ENCODE peak calls at places on chromosomes 11 and 22, in four cellular contexts. O is iris pigment epithelial cell, K is SK-N-SH, X is T-helper 9 cell. T is an unnamed sample.

GRCh38 chr11:1735271-1735670 is 15.1 kb downstream of the IFITM10 start:
- DNase-seq in O (no peak), K (no peak), X (no peak), T (peak; percentile 26)

GRCh38 chr22:40982482-40983385 is 31.6 kb downstream of the RBX1 start:
- DNase-seq in O (no peak), K (no peak), X (no peak), T (no peak)

GRCh38 chr22:26139320-26139719 is 29.9 kb upstream of the SEZ6L start:
- DNase-seq in O (no peak), K (peak; percentile 41), X (no peak), T (peak; percentile 32)

GRCh38 chr11:84993386-84993785 is 633.8 kb downstream of the DLG2 start:
- DNase-seq in O (peak; percentile 47), K (no peak), X (no peak), T (peak; percentile 3)

GRCh38 chr22:26172389-26172990 is 3.2 kb downstream of the SEZ6L start:
- DNase-seq in O (peak; percentile 27), K (peak; percentile 61), X (peak; percentile 2), T (peak; percentile 19)

GRCh38 chr11:78539566-78539965 is 35.1 kb downstream of the NARS2 start:
- DNase-seq in O (peak; percentile 51), K (no peak), X (no peak), T (no peak)

GRCh38 chr11:111310088-111310487 is 11.7 kb downstream of the POU2AF3 start:
- DNase-seq in O (no peak), K (no peak), X (no peak), T (no peak)

GRCh38 chr11:67083786-67084366 is 27.2 kb downstream of the RHOD start:
- DNase-seq in O (no peak), K (no peak), X (no peak), T (peak; percentile 63)

GRCh38 chr22:47694536-47694935 is 932.1 kb downstream of the TBC1D22A start:
- DNase-seq in O (no peak), K (no peak), X (no peak), T (no peak)

GRCh38 chr22:20465759-20466077 is 28.1 kb upstream of the SCARF2 start:
- DNase-seq in O (no peak), K (no peak), X (no peak), T (no peak)

GRCh38 chr11:107665016-107665415 is 46.8 kb downstream of the SLN start:
- DNase-seq in O (no peak), K (no peak), X (no peak), T (no peak)

GRCh38 chr22:41302016-41302767 is 867 bp downstream of the ZC3H7B start:
- DNase-seq in O (no peak), K (peak; percentile 80), X (no peak), T (no peak)

GRCh38 chr11:102458531-102458930 is 6.0 kb upstream of the TMEM123 start:
- DNase-seq in O (no peak), K (no peak), X (no peak), T (no peak)

GRCh38 chr11:34168642-34169051 is 63.2 kb downstream of the NAT10 start:
- DNase-seq in O (peak; percentile 25), K (no peak), X (no peak), T (no peak)

GRCh38 chr11:109422755-109423113 is 744 bp downstream of the C11orf87 start:
- DNase-seq in O (peak; percentile 20), K (peak; percentile 63), X (no peak), T (no peak)

GRCh38 chr11:29802522-29802921 is 214.3 kb downstream of the KCNA4 start:
- DNase-seq in O (no peak), K (no peak), X (no peak), T (no peak)

GRCh38 chr11:64924910-64925284 is 408 bp downstream of the PPP2R5B start:
- DNase-seq in O (no peak), K (peak; percentile 72), X (no peak), T (peak; percentile 38)

GRCh38 chr11:116887909-116888556 is 50.6 kb upstream of the APOA1 start:
- DNase-seq in O (peak; percentile 59), K (no peak), X (no peak), T (no peak)

GRCh38 chr11:45095691-45096010 is 50.8 kb upstream of the PRDM11 start:
- DNase-seq in O (no peak), K (no peak), X (no peak), T (no peak)

GRCh38 chr22:40597541-40598453 is 38.7 kb downstream of the MRTFA start:
- DNase-seq in O (peak; percentile 30), K (no peak), X (no peak), T (peak; percentile 13)

GRCh38 chr22:29044657-29045176 is 16.9 kb downstream of the C22orf31 start:
- DNase-seq in O (peak; percentile 92), K (no peak), X (no peak), T (peak; percentile 83)

GRCh38 chr22:46684706-46685105 is 53.3 kb downstream of the CERK start:
- DNase-seq in O (no peak), K (no peak), X (no peak), T (no peak)

GRCh38 chr11:62958547-62959071 is 26.2 kb downstream of the SLC22A6 start:
- DNase-seq in O (peak; percentile 44), K (no peak), X (no peak), T (peak; percentile 60)

GRCh38 chr11:94678236-94678635 is 89.9 kb upstream of the AMOTL1 start:
- DNase-seq in O (peak; percentile 40), K (no peak), X (no peak), T (peak; percentile 40)

GRCh38 chr11:46672381-46672839 is 28.0 kb downstream of the ARHGAP1 start:
- DNase-seq in O (no peak), K (no peak), X (no peak), T (no peak)

GRCh38 chr11:4607782-4608666 is at the start of gene TRIM68:
- DNase-seq in O (peak; percentile 97), K (peak; percentile 96), X (peak; percentile 87), T (peak; percentile 97)

GRCh38 chr11:106475181-106475580 is 397.7 kb downstream of the AASDHPPT start:
- DNase-seq in O (no peak), K (no peak), X (no peak), T (no peak)

GRCh38 chr11:110429614-110430266 is at the start of gene FDX1:
- DNase-seq in O (peak; percentile 87), K (peak; percentile 88), X (peak; percentile 75), T (peak; percentile 77)

GRCh38 chr11:41118521-41118920 is 340.9 kb downstream of the LRRC4C start:
- DNase-seq in O (no peak), K (no peak), X (no peak), T (no peak)

GRCh38 chr11:106523921-106524320 is 446.5 kb downstream of the AASDHPPT start:
- DNase-seq in O (no peak), K (no peak), X (no peak), T (no peak)